ENCODE peak calls at places on chromosomes 4 and X, in ten cellular contexts. One of them, this sample, is unnamed.

GRCh38 chr4:81565137-81565870 is 93.6 kb upstream of the RASGEF1B start:
- DNase-seq in astrocyte: no peak
- DNase-seq in endothelial cell: peak; percentile 13
- DNase-seq in GM13977: no peak
- DNase-seq in fibroblast of the aortic adventitia: peak; percentile 19
- DNase-seq in Calu3: peak; percentile 48
- DNase-seq in PC-3: peak; percentile 23
- DNase-seq in foreskin fibroblast: peak; percentile 16
- DNase-seq in osteocyte: no peak
- DNase-seq in OCI-LY7: peak; percentile 37
- DNase-seq in this sample: no peak

GRCh38 chr4:71148545-71148944 is 155.1 kb downstream of the DCK start:
- DNase-seq in astrocyte: no peak
- DNase-seq in endothelial cell: no peak
- DNase-seq in GM13977: no peak
- DNase-seq in fibroblast of the aortic adventitia: no peak
- DNase-seq in Calu3: no peak
- DNase-seq in PC-3: no peak
- DNase-seq in foreskin fibroblast: no peak
- DNase-seq in osteocyte: no peak
- DNase-seq in OCI-LY7: no peak
- DNase-seq in this sample: no peak

GRCh38 chr4:94447754-94448411 is 3.9 kb upstream of the PDLIM5 start:
- DNase-seq in astrocyte: no peak
- DNase-seq in endothelial cell: no peak
- DNase-seq in GM13977: no peak
- DNase-seq in fibroblast of the aortic adventitia: no peak
- DNase-seq in Calu3: no peak
- DNase-seq in PC-3: peak; percentile 36
- DNase-seq in foreskin fibroblast: no peak
- DNase-seq in osteocyte: no peak
- DNase-seq in OCI-LY7: no peak
- DNase-seq in this sample: no peak

GRCh38 chr4:134201216-134202098 is at the start of gene PABPC4L:
- DNase-seq in astrocyte: peak; percentile 70
- DNase-seq in endothelial cell: peak; percentile 19
- DNase-seq in GM13977: no peak
- DNase-seq in fibroblast of the aortic adventitia: peak; percentile 8
- DNase-seq in Calu3: no peak
- DNase-seq in PC-3: peak; percentile 72
- DNase-seq in foreskin fibroblast: peak; percentile 4
- DNase-seq in osteocyte: peak; percentile 84
- DNase-seq in OCI-LY7: no peak
- DNase-seq in this sample: no peak

GRCh38 chrX:105191878-105192277 is 28.6 kb downstream of the TEX13A start:
- DNase-seq in astrocyte: no peak
- DNase-seq in endothelial cell: peak; percentile 4
- DNase-seq in GM13977: peak; percentile 12
- DNase-seq in fibroblast of the aortic adventitia: no peak
- DNase-seq in Calu3: peak; percentile 3
- DNase-seq in PC-3: peak; percentile 59
- DNase-seq in foreskin fibroblast: no peak
- DNase-seq in osteocyte: no peak
- DNase-seq in OCI-LY7: peak; percentile 3
- DNase-seq in this sample: peak; percentile 8

GRCh38 chr4:793109-793861 is 32.6 kb downstream of the CPLX1 start:
- DNase-seq in astrocyte: no peak
- DNase-seq in endothelial cell: no peak
- DNase-seq in GM13977: no peak
- DNase-seq in fibroblast of the aortic adventitia: no peak
- DNase-seq in Calu3: no peak
- DNase-seq in PC-3: no peak
- DNase-seq in foreskin fibroblast: no peak
- DNase-seq in osteocyte: no peak
- DNase-seq in OCI-LY7: peak; percentile 52
- DNase-seq in this sample: no peak

GRCh38 chrX:39212456-39212855 is 411.2 kb downstream of the MID1IP1 start:
- DNase-seq in astrocyte: no peak
- DNase-seq in endothelial cell: no peak
- DNase-seq in GM13977: no peak
- DNase-seq in fibroblast of the aortic adventitia: no peak
- DNase-seq in Calu3: peak; percentile 51
- DNase-seq in PC-3: peak; percentile 42
- DNase-seq in foreskin fibroblast: no peak
- DNase-seq in osteocyte: no peak
- DNase-seq in OCI-LY7: no peak
- DNase-seq in this sample: no peak

GRCh38 chrX:118724775-118725174 is 2.6 kb upstream of the IL13RA1 start:
- DNase-seq in astrocyte: no peak
- DNase-seq in endothelial cell: no peak
- DNase-seq in GM13977: no peak
- DNase-seq in fibroblast of the aortic adventitia: peak; percentile 34
- DNase-seq in Calu3: no peak
- DNase-seq in PC-3: peak; percentile 42
- DNase-seq in foreskin fibroblast: no peak
- DNase-seq in osteocyte: no peak
- DNase-seq in OCI-LY7: no peak
- DNase-seq in this sample: peak; percentile 17

GRCh38 chr4:101782546-101782945 is 8.0 kb upstream of the BANK1 start:
- DNase-seq in astrocyte: no peak
- DNase-seq in endothelial cell: no peak
- DNase-seq in GM13977: no peak
- DNase-seq in fibroblast of the aortic adventitia: no peak
- DNase-seq in Calu3: no peak
- DNase-seq in PC-3: peak; percentile 62
- DNase-seq in foreskin fibroblast: no peak
- DNase-seq in osteocyte: no peak
- DNase-seq in OCI-LY7: no peak
- DNase-seq in this sample: no peak

GRCh38 chr4:107600993-107601392 is 119.0 kb downstream of the PAPSS1 start:
- DNase-seq in astrocyte: peak; percentile 17
- DNase-seq in endothelial cell: no peak
- DNase-seq in GM13977: no peak
- DNase-seq in fibroblast of the aortic adventitia: no peak
- DNase-seq in Calu3: no peak
- DNase-seq in PC-3: no peak
- DNase-seq in foreskin fibroblast: no peak
- DNase-seq in osteocyte: no peak
- DNase-seq in OCI-LY7: no peak
- DNase-seq in this sample: no peak

DNA sequence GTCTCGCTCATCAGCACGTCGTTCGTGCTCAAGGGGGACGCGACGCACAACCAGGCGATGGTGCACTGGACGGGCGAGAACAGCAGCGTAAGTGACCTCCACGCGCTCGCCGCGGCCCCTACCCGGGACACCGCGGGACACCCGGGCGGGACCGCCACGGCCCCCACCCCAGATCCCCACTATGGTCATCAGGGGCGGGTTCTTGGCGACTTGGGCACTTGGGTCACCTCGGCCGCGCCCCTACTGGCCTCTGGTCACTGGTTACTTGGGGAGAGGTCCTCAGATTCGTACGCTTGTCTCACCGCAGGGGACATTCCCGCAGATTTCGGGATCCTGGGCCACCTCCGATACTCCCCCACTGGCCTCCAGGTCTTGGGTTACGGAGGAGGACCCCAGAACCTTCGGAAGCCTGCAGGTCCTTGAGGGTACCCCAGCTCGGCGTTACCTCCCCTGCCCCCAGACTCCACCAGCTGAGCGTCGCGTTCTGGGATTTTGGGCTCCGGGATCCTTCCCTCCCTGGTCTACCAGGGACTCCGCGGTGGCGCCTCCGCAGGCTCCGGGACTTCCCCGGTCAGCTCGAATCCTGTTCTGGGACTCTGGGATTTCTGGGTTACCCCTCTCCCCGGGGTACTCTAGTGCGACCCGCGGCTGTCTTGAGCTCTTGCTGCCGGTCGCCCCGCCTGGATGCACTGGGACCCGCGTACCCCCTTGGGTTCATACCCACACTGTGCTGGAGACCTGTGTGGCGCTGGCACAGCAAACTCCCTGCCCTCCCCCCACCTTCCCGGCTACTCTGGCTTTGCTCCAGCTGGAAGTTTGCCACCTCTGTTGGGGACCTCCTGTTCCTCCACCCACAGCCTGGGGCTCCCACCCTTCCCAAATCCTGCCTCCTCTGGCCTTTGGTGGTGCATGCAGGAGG is 961 bp downstream of the SORCS2 start:
- DNase-seq in astrocyte: no peak
- DNase-seq in endothelial cell: no peak
- DNase-seq in GM13977: no peak
- DNase-seq in fibroblast of the aortic adventitia: no peak
- DNase-seq in Calu3: no peak
- DNase-seq in PC-3: peak; percentile 20
- DNase-seq in foreskin fibroblast: no peak
- DNase-seq in osteocyte: no peak
- DNase-seq in OCI-LY7: no peak
- DNase-seq in this sample: no peak
- TF ChIP-seq CTCF in astrocyte: no peak
- TF ChIP-seq CTCF in endothelial cell: no peak
- TF ChIP-seq CTCF in GM13977: no peak
- TF ChIP-seq CTCF in fibroblast of the aortic adventitia: no peak
- TF ChIP-seq CTCF in Calu3: no peak
- TF ChIP-seq CTCF in PC-3: no peak
- TF ChIP-seq CTCF in foreskin fibroblast: no peak
- TF ChIP-seq CTCF in osteocyte: no peak
- TF ChIP-seq CTCF in OCI-LY7: no peak
- TF ChIP-seq CTCF in this sample: no peak

GRCh38 chr4:87717276-87718031 is 67.4 kb downstream of the DMP1 start:
- DNase-seq in astrocyte: no peak
- DNase-seq in endothelial cell: no peak
- DNase-seq in GM13977: no peak
- DNase-seq in fibroblast of the aortic adventitia: no peak
- DNase-seq in Calu3: no peak
- DNase-seq in PC-3: peak; percentile 14
- DNase-seq in foreskin fibroblast: no peak
- DNase-seq in osteocyte: no peak
- DNase-seq in OCI-LY7: no peak
- DNase-seq in this sample: no peak
- TF ChIP-seq CTCF in astrocyte: no peak
- TF ChIP-seq CTCF in endothelial cell: no peak
- TF ChIP-seq CTCF in GM13977: no peak
- TF ChIP-seq CTCF in fibroblast of the aortic adventitia: no peak
- TF ChIP-seq CTCF in Calu3: no peak
- TF ChIP-seq CTCF in PC-3: no peak
- TF ChIP-seq CTCF in foreskin fibroblast: no peak
- TF ChIP-seq CTCF in osteocyte: no peak
- TF ChIP-seq CTCF in OCI-LY7: no peak
- TF ChIP-seq CTCF in this sample: no peak

GRCh38 chr4:176376032-176376614 is 56.4 kb downstream of the SPCS3 start:
- DNase-seq in astrocyte: peak; percentile 13
- DNase-seq in endothelial cell: no peak
- DNase-seq in GM13977: peak; percentile 19
- DNase-seq in fibroblast of the aortic adventitia: peak; percentile 57
- DNase-seq in Calu3: no peak
- DNase-seq in PC-3: peak; percentile 58
- DNase-seq in foreskin fibroblast: no peak
- DNase-seq in osteocyte: no peak
- DNase-seq in OCI-LY7: peak; percentile 33
- DNase-seq in this sample: no peak

GRCh38 chr4:176380352-176381157 is 60.8 kb downstream of the SPCS3 start:
- DNase-seq in astrocyte: no peak
- DNase-seq in endothelial cell: no peak
- DNase-seq in GM13977: no peak
- DNase-seq in fibroblast of the aortic adventitia: no peak
- DNase-seq in Calu3: peak; percentile 0
- DNase-seq in PC-3: no peak
- DNase-seq in foreskin fibroblast: no peak
- DNase-seq in osteocyte: no peak
- DNase-seq in OCI-LY7: no peak
- DNase-seq in this sample: no peak

GRCh38 chr4:176383273-176384077 is 63.7 kb downstream of the SPCS3 start:
- DNase-seq in astrocyte: peak; percentile 65
- DNase-seq in endothelial cell: no peak
- DNase-seq in GM13977: no peak
- DNase-seq in fibroblast of the aortic adventitia: peak; percentile 86
- DNase-seq in Calu3: no peak
- DNase-seq in PC-3: peak; percentile 15
- DNase-seq in foreskin fibroblast: peak; percentile 32
- DNase-seq in osteocyte: no peak
- DNase-seq in OCI-LY7: no peak
- DNase-seq in this sample: no peak

GRCh38 chr4:176377705-176378302 is 58.0 kb downstream of the SPCS3 start:
- DNase-seq in astrocyte: peak; percentile 17
- DNase-seq in endothelial cell: no peak
- DNase-seq in GM13977: peak; percentile 18
- DNase-seq in fibroblast of the aortic adventitia: peak; percentile 53
- DNase-seq in Calu3: no peak
- DNase-seq in PC-3: peak; percentile 59
- DNase-seq in foreskin fibroblast: no peak
- DNase-seq in osteocyte: no peak
- DNase-seq in OCI-LY7: peak; percentile 21
- DNase-seq in this sample: peak; percentile 32
- TF ChIP-seq CTCF in astrocyte: peak; percentile 58
- TF ChIP-seq CTCF in endothelial cell: peak; percentile 28
- TF ChIP-seq CTCF in GM13977: peak; percentile 66
- TF ChIP-seq CTCF in fibroblast of the aortic adventitia: peak; percentile 54
- TF ChIP-seq CTCF in Calu3: no peak
- TF ChIP-seq CTCF in PC-3: peak; percentile 71
- TF ChIP-seq CTCF in foreskin fibroblast: peak; percentile 39
- TF ChIP-seq CTCF in osteocyte: peak; percentile 71
- TF ChIP-seq CTCF in OCI-LY7: peak; percentile 81
- TF ChIP-seq CTCF in this sample: peak; percentile 43

GRCh38 chrX:40558590-40558989 is 22.2 kb upstream of the ATP6AP2 start:
- DNase-seq in astrocyte: no peak
- DNase-seq in endothelial cell: no peak
- DNase-seq in GM13977: no peak
- DNase-seq in fibroblast of the aortic adventitia: no peak
- DNase-seq in Calu3: no peak
- DNase-seq in PC-3: no peak
- DNase-seq in foreskin fibroblast: no peak
- DNase-seq in osteocyte: no peak
- DNase-seq in OCI-LY7: no peak
- DNase-seq in this sample: no peak

GRCh38 chrX:40550069-40550468 is 30.7 kb upstream of the ATP6AP2 start:
- DNase-seq in astrocyte: no peak
- DNase-seq in endothelial cell: no peak
- DNase-seq in GM13977: no peak
- DNase-seq in fibroblast of the aortic adventitia: no peak
- DNase-seq in Calu3: no peak
- DNase-seq in PC-3: no peak
- DNase-seq in foreskin fibroblast: no peak
- DNase-seq in osteocyte: no peak
- DNase-seq in OCI-LY7: no peak
- DNase-seq in this sample: no peak

GRCh38 chrX:40546870-40547269 is 33.9 kb upstream of the ATP6AP2 start:
- DNase-seq in astrocyte: no peak
- DNase-seq in endothelial cell: no peak
- DNase-seq in GM13977: no peak
- DNase-seq in fibroblast of the aortic adventitia: no peak
- DNase-seq in Calu3: no peak
- DNase-seq in PC-3: no peak
- DNase-seq in foreskin fibroblast: no peak
- DNase-seq in osteocyte: no peak
- DNase-seq in OCI-LY7: no peak
- DNase-seq in this sample: no peak

DNA sequence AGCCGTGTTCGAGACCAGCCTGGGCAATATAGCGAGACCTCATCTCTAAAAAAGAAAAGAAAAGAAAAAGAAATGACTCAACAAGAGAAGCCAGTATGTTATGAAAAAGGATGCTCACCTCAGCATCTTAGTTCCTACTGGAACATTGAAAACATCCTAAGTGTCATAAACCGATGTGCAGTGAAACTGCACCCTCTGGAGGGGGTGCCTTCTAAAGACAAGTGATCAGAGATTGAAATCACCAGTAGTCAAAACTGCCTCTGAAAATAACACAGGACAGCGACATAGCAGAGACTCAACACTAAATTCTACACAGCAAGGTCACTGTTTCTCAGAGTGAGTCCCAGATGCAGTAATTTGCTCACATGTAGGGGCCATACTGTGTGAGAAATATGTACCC is 28.0 kb upstream of the ATP6AP2 start:
- DNase-seq in astrocyte: no peak
- DNase-seq in endothelial cell: no peak
- DNase-seq in GM13977: no peak
- DNase-seq in fibroblast of the aortic adventitia: no peak
- DNase-seq in Calu3: peak; percentile 8
- DNase-seq in PC-3: peak; percentile 34
- DNase-seq in foreskin fibroblast: no peak
- DNase-seq in osteocyte: no peak
- DNase-seq in OCI-LY7: peak; percentile 14
- DNase-seq in this sample: no peak
- TF ChIP-seq CTCF in astrocyte: no peak
- TF ChIP-seq CTCF in endothelial cell: no peak
- TF ChIP-seq CTCF in GM13977: no peak
- TF ChIP-seq CTCF in fibroblast of the aortic adventitia: no peak
- TF ChIP-seq CTCF in Calu3: no peak
- TF ChIP-seq CTCF in PC-3: peak; percentile 55
- TF ChIP-seq CTCF in foreskin fibroblast: peak; percentile 17
- TF ChIP-seq CTCF in osteocyte: peak; percentile 62
- TF ChIP-seq CTCF in OCI-LY7: peak; percentile 41
- TF ChIP-seq CTCF in this sample: no peak

This sample was measured in GM10248.